ENCODE peak calls at places on chromosomes 2 and 18, in five cellular contexts. Y is HepG2, F is A549, V is K562, G is GM12878. M is an unnamed sample.

GRCh38 chr2:221153226-221153625 is 418.9 kb downstream of the EPHA4 start:
- DNase-seq in G (no peak), V (no peak), Y (no peak), F (no peak), M (no peak)

GRCh38 chr2:185687967-185688366 is 50.6 kb upstream of the FSIP2 start:
- DNase-seq in V (no peak), Y (no peak), F (no peak), G (no peak), M (no peak)

GRCh38 chr18:21605218-21605617 is 4.7 kb upstream of the ESCO1 start:
- DNase-seq in V (no peak), G (no peak), Y (no peak), F (no peak), M (no peak)

GRCh38 chr2:213152065-213152794 is 818 bp upstream of the IKZF2 start:
- DNase-seq in F (peak; percentile 51), V (peak; percentile 26), G (no peak), Y (peak; percentile 27), M (peak; percentile 66)

GRCh38 chr2:238101891-238102841 is 2.0 kb downstream of the ESPNL start:
- DNase-seq in F (no peak), V (no peak), Y (no peak), G (no peak), M (no peak)

GRCh38 chr2:217868911-217869334 is 133.9 kb downstream of the TNS1 start:
- DNase-seq in G (no peak), F (no peak), Y (no peak), V (no peak), M (no peak)

GRCh38 chr2:200622106-200622505 is 36.3 kb downstream of the AOX1 start:
- DNase-seq in G (no peak), F (no peak), V (no peak), Y (no peak), M (no peak)

GRCh38 chr2:199662245-199662644 is 188.7 kb downstream of the FTCDNL1 start:
- DNase-seq in F (no peak), Y (no peak), G (no peak), V (no peak), M (peak; percentile 21)

GRCh38 chr2:24919100-24919976 is 699 bp downstream of the ADCY3 start:
- DNase-seq in F (peak; percentile 37), G (no peak), V (peak; percentile 56), Y (no peak), M (peak; percentile 50)

GRCh38 chr18:67515987-67516431 is 511 bp downstream of the DSEL start:
- DNase-seq in G (no peak), F (peak; percentile 75), Y (peak; percentile 50), V (peak; percentile 41), M (peak; percentile 95)

GRCh38 chr18:3603460-3604259 is 153.7 kb downstream of the TGIF1 start:
- DNase-seq in Y (peak; percentile 69), V (peak; percentile 49), G (no peak), F (peak; percentile 94), M (peak; percentile 94)

GRCh38 chr2:8496079-8496478 is 185.8 kb upstream of the ID2 start:
- DNase-seq in V (no peak), F (no peak), G (no peak), Y (no peak), M (no peak)

GRCh38 chr2:107932986-107933385 is 53.3 kb upstream of the SLC5A7 start:
- DNase-seq in V (no peak), F (peak; percentile 23), Y (no peak), G (no peak), M (peak; percentile 38)

GRCh38 chr18:12659904-12660605 is 2.1 kb upstream of the SPIRE1 start:
- DNase-seq in Y (peak; percentile 47), V (peak; percentile 66), F (peak; percentile 61), G (no peak), M (peak; percentile 74)

GRCh38 chr2:232539298-232540231 is at the start of gene CHRNG:
- DNase-seq in Y (no peak), G (no peak), F (no peak), V (no peak), M (no peak)

GRCh38 chr2:79723830-79724229 is 211.0 kb downstream of the CTNNA2 start:
- DNase-seq in F (peak; percentile 91), Y (no peak), G (no peak), V (no peak), M (no peak)

GRCh38 chr18:64052772-64053171 is 82.9 kb downstream of the SERPINB8 start:
- DNase-seq in Y (no peak), V (no peak), G (no peak), F (no peak), M (no peak)

GRCh38 chr18:78071146-78071710 is 821.6 kb downstream of the GALR1 start:
- DNase-seq in Y (no peak), G (no peak), V (no peak), F (no peak), M (no peak)

GRCh38 chr2:203740741-203741363 is 34.4 kb downstream of the CD28 start:
- DNase-seq in F (no peak), Y (no peak), V (no peak), G (no peak), M (no peak)

DNA sequence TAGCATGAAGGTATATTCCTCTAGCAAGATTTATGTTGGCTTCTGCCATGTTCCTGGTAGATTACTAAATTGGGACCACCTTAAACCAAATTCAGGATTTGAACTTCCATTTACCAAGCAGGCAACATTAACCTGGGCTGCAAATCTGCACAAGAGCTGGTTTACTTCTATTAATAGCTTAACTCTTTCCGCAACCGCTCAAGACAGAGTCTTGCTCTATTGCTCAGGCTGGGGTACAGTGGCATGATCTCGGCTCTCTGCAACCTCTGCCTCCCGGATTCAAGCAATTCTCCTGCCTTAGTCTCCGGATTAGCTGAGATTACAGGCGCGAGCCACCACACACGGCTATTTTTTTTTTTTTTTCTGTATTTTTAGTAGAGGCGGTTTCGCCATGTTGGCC is 8.4 kb downstream of the MARCHF7 start:
- DNase-seq in F (no peak), V (no peak), Y (no peak), G (no peak), M (no peak)
- H3K4me1 ChIP-seq in F (peaks cover 12% of the 10 kb centered on the region), V (peaks cover 4% of the 10 kb centered on the region), Y (peaks cover 46% of the 10 kb centered on the region), G (no peaks in the 10 kb centered on the region), M (peaks cover under 1% of the 10 kb centered on the region)

GRCh38 chr2:56380861-56381260 is 197.1 kb downstream of the CCDC85A start:
- DNase-seq in F (no peak), G (no peak), V (no peak), Y (no peak), M (no peak)
- TF ChIP-seq JUNB in F (no peak), G (no peak), V (no peak), Y (no peak), M (no peak)

GRCh38 chr18:26181343-26181826 is 44.9 kb upstream of the TAF4B start:
- DNase-seq in F (no peak), V (no peak), Y (no peak), G (peak; percentile 51), M (no peak)
- H3K4me1 ChIP-seq in F (no peaks in the 10 kb centered on the region), V (no peaks in the 10 kb centered on the region), Y (peaks cover 5% of the 10 kb centered on the region), G (peaks cover 19% of the 10 kb centered on the region), M (no peaks in the 10 kb centered on the region)

DNA sequence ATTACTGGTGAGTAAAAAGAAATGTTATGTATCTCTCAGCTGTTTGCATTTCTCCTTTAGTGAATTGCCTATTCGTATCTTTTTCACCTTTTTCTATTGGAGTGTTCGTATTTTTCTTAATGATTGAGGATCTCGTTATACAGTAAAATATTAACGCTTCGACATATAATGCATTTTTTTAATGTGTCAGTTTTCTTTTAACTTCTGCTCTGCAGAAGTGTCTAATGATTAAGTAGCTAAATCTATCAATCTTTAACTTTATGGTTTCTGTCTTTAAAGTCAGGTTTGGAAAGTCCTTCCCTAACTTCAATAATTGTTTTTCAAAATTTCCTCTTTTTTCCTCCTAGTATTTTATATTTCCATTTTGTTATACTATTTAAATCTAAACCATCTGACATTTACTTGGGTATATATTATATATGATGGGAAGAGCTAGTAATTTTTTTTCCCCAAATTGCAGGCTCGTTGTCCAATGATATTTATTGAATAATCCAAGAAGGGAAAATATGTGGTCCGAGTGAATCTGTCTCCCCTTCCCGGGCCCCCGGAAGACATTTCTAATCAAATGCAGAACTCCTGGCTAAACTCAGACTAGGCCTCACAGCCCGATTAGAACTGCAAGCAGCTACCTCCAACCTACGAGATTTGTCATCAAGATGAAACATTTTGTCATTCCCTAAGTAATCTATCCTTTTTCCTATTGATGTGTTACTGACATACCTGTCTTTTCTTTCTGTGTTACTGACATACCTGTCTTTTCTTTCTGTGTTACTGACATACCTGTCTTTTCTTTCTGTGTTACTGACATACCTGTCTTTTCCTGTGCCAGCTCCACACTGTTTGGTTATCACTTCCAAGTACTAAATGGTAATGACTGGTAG is 17.2 kb downstream of the PCBP1 start:
- DNase-seq in G (no peak), F (no peak), Y (peak; percentile 69), V (peak; percentile 73), M (peak; percentile 67)
- TF ChIP-seq JUNB in G (no peak), F (no peak), Y (no peak), V (no peak), M (no peak)

GRCh38 chr2:96207073-96207777 is 1.4 kb downstream of the STARD7 start:
- DNase-seq in V (no peak), G (no peak), Y (no peak), F (no peak), M (no peak)

GRCh38 chr2:96205238-96205637 is 3.4 kb downstream of the STARD7 start:
- DNase-seq in V (no peak), Y (no peak), F (no peak), G (no peak), M (no peak)

GRCh38 chr2:96204836-96205235 is 3.8 kb downstream of the STARD7 start:
- DNase-seq in V (no peak), F (no peak), Y (no peak), G (no peak), M (no peak)

GRCh38 chr2:96207778-96208143 is 866 bp downstream of the STARD7 start:
- DNase-seq in F (no peak), Y (no peak), V (no peak), G (no peak), M (no peak)

DNA sequence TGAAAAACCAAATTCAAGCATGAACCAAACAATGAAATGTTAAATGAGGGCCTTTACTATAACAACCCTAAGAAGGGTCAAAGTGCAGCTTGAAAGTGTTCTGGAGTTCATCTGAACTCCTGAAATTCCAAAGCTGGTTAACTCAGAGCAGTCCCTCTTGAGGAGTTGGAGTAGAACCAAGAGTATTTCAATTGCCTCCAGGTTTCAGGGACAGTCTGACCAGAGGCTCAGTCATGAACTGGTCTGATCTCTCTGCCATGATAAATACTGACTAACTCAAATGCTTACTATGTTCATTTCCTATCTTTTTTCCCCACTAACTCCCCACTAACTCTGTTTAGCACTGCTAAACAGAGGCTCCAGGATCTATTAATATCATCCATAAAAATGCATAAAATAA is 2.7 kb downstream of the STARD7 start:
- DNase-seq in V (no peak), G (no peak), Y (no peak), F (no peak), M (no peak)
- H3K4me1 ChIP-seq in V (peaks cover 40% of the 10 kb centered on the region), G (peaks cover 31% of the 10 kb centered on the region), Y (peaks cover 83% of the 10 kb centered on the region), F (peaks cover 61% of the 10 kb centered on the region), M (peaks cover 44% of the 10 kb centered on the region)